ENCODE peak calls at places on chromosomes 12 and 14, in five cellular contexts. One of them, this sample, is unnamed.

GRCh38 chr12:96441811-96442210 is 41.6 kb upstream of the CDK17 start:
- DNase-seq in H54: no peak
- DNase-seq in nucleus accumbens: no peak
- DNase-seq in amniotic stem cell: no peak
- DNase-seq in endodermal cell: no peak
- DNase-seq in this sample: no peak

GRCh38 chr12:49962861-49963765 is 1.4 kb downstream of the AQP5 start:
- DNase-seq in endodermal cell: peak; percentile 58
- DNase-seq in H54: peak; percentile 100
- DNase-seq in nucleus accumbens: peak; percentile 34
- DNase-seq in amniotic stem cell: peak; percentile 9
- DNase-seq in this sample: no peak

GRCh38 chr12:112163471-112164325 is 38.3 kb downstream of the TRAFD1 start:
- DNase-seq in H54: no peak
- DNase-seq in endodermal cell: peak; percentile 59
- DNase-seq in nucleus accumbens: no peak
- DNase-seq in amniotic stem cell: no peak
- DNase-seq in this sample: no peak

GRCh38 chr14:32078030-32078793 is 1.1 kb downstream of the ARHGAP5 start:
- DNase-seq in H54: no peak
- DNase-seq in amniotic stem cell: no peak
- DNase-seq in endodermal cell: no peak
- DNase-seq in nucleus accumbens: peak; percentile 64
- DNase-seq in this sample: peak; percentile 73

GRCh38 chr12:39443704-39444234 is 849 bp upstream of the KIF21A start:
- DNase-seq in amniotic stem cell: no peak
- DNase-seq in H54: no peak
- DNase-seq in endodermal cell: no peak
- DNase-seq in nucleus accumbens: peak; percentile 71
- DNase-seq in this sample: no peak

GRCh38 chr12:111638576-111638975 is 39.5 kb upstream of the ATXN2 start:
- DNase-seq in amniotic stem cell: no peak
- DNase-seq in endodermal cell: no peak
- DNase-seq in H54: no peak
- DNase-seq in nucleus accumbens: no peak
- DNase-seq in this sample: peak; percentile 3

GRCh38 chr12:17992002-17992656 is 97.9 kb downstream of the RERGL start:
- DNase-seq in H54: no peak
- DNase-seq in nucleus accumbens: no peak
- DNase-seq in endodermal cell: peak; percentile 80
- DNase-seq in amniotic stem cell: peak; percentile 39
- DNase-seq in this sample: peak; percentile 78

GRCh38 chr14:102795060-102795925 is 18.0 kb downstream of the TRAF3 start:
- DNase-seq in amniotic stem cell: peak; percentile 59
- DNase-seq in endodermal cell: no peak
- DNase-seq in nucleus accumbens: no peak
- DNase-seq in H54: peak; percentile 67
- DNase-seq in this sample: peak; percentile 69

GRCh38 chr14:21025374-21026151 is 702 bp upstream of the NDRG2 start:
- DNase-seq in nucleus accumbens: peak; percentile 87
- DNase-seq in endodermal cell: peak; percentile 89
- DNase-seq in H54: no peak
- DNase-seq in amniotic stem cell: no peak
- DNase-seq in this sample: no peak

This sample was measured in OCI-M1.